ENCODE peak calls at places on chromosomes 6 and 20, in four cellular contexts. C is fibroblast of lung, U is colonic mucosa, L is right cardiac atrium. T is an unnamed sample.
A peak's percentile ranks its signal among the peaks of the same experiment; 100 is the strongest.

GRCh38 chr6:54875539-54875938 is 29.0 kb downstream of the FAM83B start:
- DNase-seq in C (no peak), U (no peak), L (no peak), T (no peak)

GRCh38 chr20:32902456-32903420 is 44.0 kb downstream of the EFCAB8 start:
- DNase-seq in C (peak; percentile 46), U (peak; percentile 31), L (peak; percentile 71), T (peak; percentile 66)

GRCh38 chr6:153392156-153392555 is 261.1 kb upstream of the RGS17 start:
- DNase-seq in C (no peak), U (no peak), L (no peak), T (no peak)

GRCh38 chr20:48102821-48103635 is 317.7 kb upstream of the SULF2 start:
- DNase-seq in C (no peak), U (no peak), L (no peak), T (peak; percentile 86)

GRCh38 chr6:10391799-10392198 is 23.1 kb downstream of the TFAP2A start:
- DNase-seq in C (no peak), U (no peak), L (no peak), T (no peak)

GRCh38 chr6:69988458-69989126 is 122.2 kb downstream of the COL19A1 start:
- DNase-seq in C (no peak), U (no peak), L (no peak), T (no peak)

GRCh38 chr6:122772724-122773123 is 6.8 kb upstream of the FABP7 start:
- DNase-seq in C (no peak), U (no peak), L (no peak), T (no peak)

GRCh38 chr6:127518212-127518709 is 874 bp downstream of the MTCL3 start:
- DNase-seq in C (no peak), U (no peak), L (no peak), T (no peak)

GRCh38 chr6:68575765-68576439 is 59.2 kb upstream of the ADGRB3 start:
- DNase-seq in C (peak; percentile 41), U (no peak), L (peak; percentile 44), T (peak; percentile 5)

GRCh38 chr20:23399568-23400241 is 21.6 kb downstream of the NAPB start:
- DNase-seq in C (no peak), U (no peak), L (no peak), T (peak; percentile 22)

GRCh38 chr6:160929831-160930230 is 61.7 kb upstream of the MAP3K4 start:
- DNase-seq in C (no peak), U (no peak), L (no peak), T (no peak)

GRCh38 chr6:50198245-50198644 is 148.5 kb upstream of the DEFB112 start:
- DNase-seq in C (no peak), U (no peak), L (no peak), T (no peak)

GRCh38 chr6:139029470-139030210 is 1.1 kb downstream of the ABRACL start:
- DNase-seq in C (peak; percentile 85), U (peak; percentile 85), L (peak; percentile 86), T (peak; percentile 72)

GRCh38 chr20:5342031-5342430 is 25.3 kb upstream of the PROKR2 start:
- DNase-seq in C (no peak), U (no peak), L (no peak), T (no peak)

GRCh38 chr20:62927128-62927705 is 912 bp upstream of the DIDO1 start:
- DNase-seq in C (no peak), U (no peak), L (no peak), T (no peak)

GRCh38 chr6:38755207-38755606 is 40.1 kb downstream of the DNAH8 start:
- DNase-seq in C (no peak), U (no peak), L (no peak), T (no peak)

GRCh38 chr20:41145821-41146620 is 8.7 kb downstream of the PLCG1 start:
- DNase-seq in C (no peak), U (no peak), L (peak; percentile 86), T (peak; percentile 52)

GRCh38 chr6:69907981-69908498 is 41.7 kb downstream of the COL19A1 start:
- DNase-seq in C (peak; percentile 58), U (no peak), L (no peak), T (peak; percentile 2)

GRCh38 chr6:2666906-2667575 is 83.7 kb downstream of the MYLK4 start:
- DNase-seq in C (no peak), U (no peak), L (no peak), T (no peak)

GRCh38 chr20:53914091-53914860 is 156.1 kb downstream of the BCAS1 start:
- DNase-seq in C (no peak), U (no peak), L (no peak), T (peak; percentile 69)

GRCh38 chr6:88599561-88599960 is 363.9 kb downstream of the RNGTT start:
- DNase-seq in C (no peak), U (no peak), L (no peak), T (no peak)

GRCh38 chr20:47672166-47672565 is 113.1 kb downstream of the SULF2 start:
- DNase-seq in C (no peak), U (no peak), L (no peak), T (no peak)

GRCh38 chr6:35786810-35787209 is 6.0 kb downstream of the CLPSL1 start:
- DNase-seq in C (no peak), U (no peak), L (no peak), T (no peak)

GRCh38 chr6:143164565-143165105 is 103.9 kb downstream of the AIG1 start:
- DNase-seq in C (no peak), U (no peak), L (no peak), T (no peak)

GRCh38 chr20:20362774-20363435 is 5.0 kb upstream of the INSM1 start:
- DNase-seq in C (no peak), U (no peak), L (peak; percentile 55), T (peak; percentile 30)

GRCh38 chr6:69917834-69918233 is 51.5 kb downstream of the COL19A1 start:
- DNase-seq in C (peak; percentile 32), U (no peak), L (no peak), T (peak; percentile 9)

GRCh38 chr6:17968081-17968518 is 19.3 kb downstream of the KIF13A start:
- DNase-seq in C (no peak), U (no peak), L (no peak), T (no peak)

GRCh38 chr6:2713473-2714358 is 37.0 kb downstream of the MYLK4 start:
- DNase-seq in C (no peak), U (no peak), L (no peak), T (peak; percentile 86)

GRCh38 chr6:162074641-162075040 is 652.9 kb downstream of the PRKN start:
- DNase-seq in C (no peak), U (no peak), L (no peak), T (no peak)

GRCh38 chr6:162076816-162077215 is 650.8 kb downstream of the PRKN start:
- DNase-seq in C (no peak), U (no peak), L (no peak), T (no peak)

GRCh38 chr6:162082520-162082919 is 645.0 kb downstream of the PRKN start:
- DNase-seq in C (no peak), U (no peak), L (no peak), T (no peak)

GRCh38 chr6:162078667-162079066 is 648.9 kb downstream of the PRKN start:
- DNase-seq in C (no peak), U (no peak), L (no peak), T (no peak)

DNA sequence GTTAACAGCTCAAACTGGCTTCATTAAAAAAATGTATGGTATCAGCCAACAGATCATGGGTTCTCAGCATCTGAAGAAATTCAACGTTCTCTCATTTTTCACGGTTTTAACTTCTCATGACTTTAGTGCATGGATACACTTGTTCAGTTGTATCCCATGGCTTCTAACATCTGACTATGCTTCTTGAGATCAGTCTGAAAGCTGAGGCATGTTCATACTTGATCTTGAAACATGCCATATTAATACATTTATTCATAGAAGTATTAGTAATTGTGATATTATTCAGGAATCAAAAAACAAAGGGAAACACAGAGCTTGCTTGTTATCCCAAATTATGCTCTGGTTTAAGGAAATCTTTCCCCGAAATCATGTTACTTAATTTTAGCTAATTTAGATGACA is 649.4 kb downstream of the PRKN start:
- DNase-seq in C (no peak), U (no peak), L (no peak), T (no peak)
- H3K4me1 ChIP-seq in C (no peaks in the 10 kb centered on the region), U (no peaks in the 10 kb centered on the region), L (no peaks in the 10 kb centered on the region), T (peaks cover 25% of the 10 kb centered on the region)

GRCh38 chr6:44266347-44266746 is 996 bp upstream of the NFKBIE start:
- DNase-seq in C (no peak), U (no peak), L (no peak), T (no peak)

GRCh38 chr6:44267252-44267651 is 1.9 kb upstream of the NFKBIE start:
- DNase-seq in C (no peak), U (no peak), L (no peak), T (no peak)

GRCh38 chr6:44269168-44269920 is 906 bp upstream of the TMEM151B start:
- DNase-seq in C (no peak), U (no peak), L (no peak), T (no peak)

GRCh38 chr6:44269921-44270525 is at the start of gene TMEM151B:
- DNase-seq in C (no peak), U (no peak), L (peak; percentile 63), T (no peak)

DNA sequence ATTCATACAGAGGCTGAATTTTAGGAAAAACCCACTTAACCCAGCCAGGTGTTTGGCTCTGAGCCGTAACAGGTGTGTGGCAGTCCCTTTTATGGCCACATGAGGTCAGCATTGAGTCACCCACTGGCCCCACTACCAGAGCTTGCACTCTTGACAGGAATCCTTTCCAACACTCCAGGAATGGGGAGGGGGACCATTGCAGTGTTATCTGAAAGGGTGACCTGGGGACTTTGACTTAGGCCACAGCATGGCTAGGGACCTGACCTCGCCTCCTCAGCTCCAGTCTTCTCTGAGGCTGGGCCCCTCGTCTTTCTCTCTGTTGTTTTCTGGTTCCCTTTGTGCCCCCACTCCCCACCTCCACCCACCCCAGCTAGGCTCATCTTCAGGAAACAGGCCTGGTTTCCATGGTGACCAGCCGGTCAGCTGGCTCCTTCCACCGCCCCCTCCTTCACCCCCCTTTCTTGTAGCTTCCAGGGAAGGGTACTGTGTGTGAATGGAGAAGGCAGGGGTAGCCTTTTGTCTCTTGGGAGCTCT is 2.1 kb upstream of the TMEM151B start:
- DNase-seq in C (peak; percentile 51), U (peak; percentile 68), L (no peak), T (peak; percentile 83)
- H3K4me3 ChIP-seq in C (no peak overlapping the region), U (no peak overlapping the region), L (no peak overlapping the region), T (no peak overlapping the region)

GRCh38 chr20:35699127-35699913 is at the start of the genes NFS1 and ROMO1:
- DNase-seq in C (peak; percentile 78), U (peak; percentile 88), L (peak; percentile 95), T (peak; percentile 85)
- H3K27ac ChIP-seq in C (peak within 1 kb of the TSS; percentile 98), U (peak within 1 kb of the TSS; percentile 82), L (peak within 1 kb of the TSS; percentile 72), T (peak within 1 kb of the TSS; percentile 92)

GRCh38 chr6:56744528-56744927 is 101.8 kb upstream of the DST start:
- DNase-seq in C (no peak), U (no peak), L (no peak), T (no peak)
- H3K4me1 ChIP-seq in C (peaks cover 5% of the 10 kb centered on the region), U (peaks cover 5% of the 10 kb centered on the region), L (peaks cover 9% of the 10 kb centered on the region), T (peaks cover 40% of the 10 kb centered on the region)

GRCh38 chr6:79544939-79545450 is 7.8 kb upstream of the LCA5 start:
- DNase-seq in C (peak; percentile 99), U (peak; percentile 65), L (peak; percentile 79), T (peak; percentile 99)

GRCh38 chr6:79546186-79546585 is 9.0 kb upstream of the LCA5 start:
- DNase-seq in C (peak; percentile 31), U (no peak), L (no peak), T (no peak)

GRCh38 chr6:79543411-79543810 is 6.2 kb upstream of the LCA5 start:
- DNase-seq in C (no peak), U (no peak), L (no peak), T (no peak)

GRCh38 chr6:79543886-79544285 is 6.7 kb upstream of the LCA5 start:
- DNase-seq in C (no peak), U (no peak), L (no peak), T (no peak)

GRCh38 chr6:79544299-79544927 is 7.2 kb upstream of the LCA5 start:
- DNase-seq in C (peak; percentile 56), U (no peak), L (no peak), T (peak; percentile 10)
- H3K4me3 ChIP-seq in C (no peak overlapping the region), U (no peak overlapping the region), L (peak overlapping the region; percentile 12), T (peak overlapping the region; percentile 10)

T was measured in cardiac muscle cell.